ENCODE peak calls at places on chromosomes 11 and 22, in six cellular contexts. One of them, this sample, is unnamed.

GRCh38 chr11:84924290-84924689 is 702.9 kb downstream of the DLG2 start:
- DNase-seq in uterus: no peak
- DNase-seq in hepatocyte: no peak
- DNase-seq in tibial artery: no peak
- DNase-seq in astrocyte of the spinal cord: no peak
- DNase-seq in fibroblast of lung: no peak
- DNase-seq in this sample: no peak

GRCh38 chr11:66529655-66530054 is 16.2 kb downstream of the ZDHHC24 start:
- DNase-seq in astrocyte of the spinal cord: no peak
- DNase-seq in fibroblast of lung: no peak
- DNase-seq in uterus: no peak
- DNase-seq in hepatocyte: no peak
- DNase-seq in tibial artery: no peak
- DNase-seq in this sample: no peak

GRCh38 chr11:72958790-72959189 is 144.6 kb downstream of the ATG16L2 start:
- DNase-seq in fibroblast of lung: peak
- DNase-seq in astrocyte of the spinal cord: no peak
- DNase-seq in hepatocyte: no peak
- DNase-seq in uterus: no peak
- DNase-seq in tibial artery: no peak
- DNase-seq in this sample: no peak

GRCh38 chr22:50282361-50283144 is 12.4 kb upstream of the MAPK11 start:
- DNase-seq in hepatocyte: peak
- DNase-seq in uterus: no peak
- DNase-seq in fibroblast of lung: peak
- DNase-seq in tibial artery: no peak
- DNase-seq in astrocyte of the spinal cord: peak
- DNase-seq in this sample: no peak

GRCh38 chr22:20964799-20965103 is 2.3 kb upstream of the AIFM3 start:
- DNase-seq in uterus: no peak
- DNase-seq in fibroblast of lung: no peak
- DNase-seq in hepatocyte: no peak
- DNase-seq in tibial artery: no peak
- DNase-seq in astrocyte of the spinal cord: no peak
- DNase-seq in this sample: no peak

GRCh38 chr11:33724644-33725035 is 11.6 kb downstream of the CD59 start:
- DNase-seq in astrocyte of the spinal cord: no peak
- DNase-seq in hepatocyte: no peak
- DNase-seq in fibroblast of lung: peak
- DNase-seq in tibial artery: peak
- DNase-seq in uterus: no peak
- DNase-seq in this sample: no peak

GRCh38 chr11:71182791-71183556 is 69.4 kb downstream of the SHANK2 start:
- DNase-seq in hepatocyte: no peak
- DNase-seq in astrocyte of the spinal cord: no peak
- DNase-seq in uterus: no peak
- DNase-seq in tibial artery: peak
- DNase-seq in fibroblast of lung: no peak
- DNase-seq in this sample: no peak

GRCh38 chr11:62588966-62589637 is 2.2 kb downstream of the TUT1 start:
- DNase-seq in hepatocyte: no peak
- DNase-seq in fibroblast of lung: no peak
- DNase-seq in tibial artery: no peak
- DNase-seq in astrocyte of the spinal cord: no peak
- DNase-seq in uterus: no peak
- DNase-seq in this sample: no peak

GRCh38 chr22:18104566-18104965 is 6.0 kb upstream of the TUBA8 start:
- DNase-seq in tibial artery: no peak
- DNase-seq in fibroblast of lung: peak
- DNase-seq in hepatocyte: no peak
- DNase-seq in astrocyte of the spinal cord: peak
- DNase-seq in uterus: no peak
- DNase-seq in this sample: no peak

GRCh38 chr11:78564037-78564888 is 10.4 kb downstream of the NARS2 start:
- DNase-seq in hepatocyte: peak
- DNase-seq in tibial artery: no peak
- DNase-seq in fibroblast of lung: peak
- DNase-seq in uterus: no peak
- DNase-seq in astrocyte of the spinal cord: peak
- DNase-seq in this sample: peak

GRCh38 chr22:39306456-39307361 is 12.7 kb downstream of the RPL3 start:
- DNase-seq in astrocyte of the spinal cord: no peak
- DNase-seq in tibial artery: peak
- DNase-seq in fibroblast of lung: no peak
- DNase-seq in hepatocyte: no peak
- DNase-seq in uterus: no peak
- DNase-seq in this sample: peak

GRCh38 chr11:76598426-76598839 is 72.1 kb downstream of the LRRC32 start:
- DNase-seq in uterus: peak
- DNase-seq in tibial artery: peak
- DNase-seq in fibroblast of lung: peak
- DNase-seq in astrocyte of the spinal cord: peak
- DNase-seq in hepatocyte: peak
- DNase-seq in this sample: peak
- TF ChIP-seq CTCF in uterus: peak
- TF ChIP-seq CTCF in tibial artery: peak
- TF ChIP-seq CTCF in fibroblast of lung: peak
- TF ChIP-seq CTCF in astrocyte of the spinal cord: peak
- TF ChIP-seq CTCF in hepatocyte: peak
- TF ChIP-seq CTCF in this sample: peak

GRCh38 chr22:38213319-38214247 is 11.8 kb downstream of the MAFF start:
- DNase-seq in uterus: no peak
- DNase-seq in fibroblast of lung: no peak
- DNase-seq in astrocyte of the spinal cord: no peak
- DNase-seq in hepatocyte: no peak
- DNase-seq in tibial artery: no peak
- DNase-seq in this sample: no peak

GRCh38 chr22:38212442-38212841 is 10.6 kb downstream of the MAFF start:
- DNase-seq in uterus: no peak
- DNase-seq in fibroblast of lung: no peak
- DNase-seq in astrocyte of the spinal cord: no peak
- DNase-seq in hepatocyte: no peak
- DNase-seq in tibial artery: no peak
- DNase-seq in this sample: no peak

GRCh38 chr22:38211556-38211955 is 9.8 kb downstream of the MAFF start:
- DNase-seq in tibial artery: no peak
- DNase-seq in fibroblast of lung: no peak
- DNase-seq in hepatocyte: no peak
- DNase-seq in uterus: no peak
- DNase-seq in astrocyte of the spinal cord: no peak
- DNase-seq in this sample: no peak

GRCh38 chr22:38215156-38216038 is 13.6 kb downstream of the MAFF start:
- DNase-seq in uterus: no peak
- DNase-seq in astrocyte of the spinal cord: no peak
- DNase-seq in fibroblast of lung: no peak
- DNase-seq in hepatocyte: no peak
- DNase-seq in tibial artery: no peak
- DNase-seq in this sample: no peak

GRCh38 chr22:38214248-38215056 is 12.7 kb downstream of the MAFF start:
- DNase-seq in hepatocyte: peak
- DNase-seq in astrocyte of the spinal cord: peak
- DNase-seq in fibroblast of lung: peak
- DNase-seq in uterus: peak
- DNase-seq in tibial artery: peak
- DNase-seq in this sample: peak
- TF ChIP-seq CTCF in hepatocyte: peak
- TF ChIP-seq CTCF in astrocyte of the spinal cord: peak
- TF ChIP-seq CTCF in fibroblast of lung: peak
- TF ChIP-seq CTCF in uterus: no peak
- TF ChIP-seq CTCF in tibial artery: peak
- TF ChIP-seq CTCF in this sample: no peak

GRCh38 chr11:45180158-45180887 is 33.9 kb downstream of the PRDM11 start:
- DNase-seq in tibial artery: no peak
- DNase-seq in astrocyte of the spinal cord: no peak
- DNase-seq in uterus: peak
- DNase-seq in fibroblast of lung: peak
- DNase-seq in hepatocyte: peak
- DNase-seq in this sample: peak
- TF ChIP-seq CTCF in tibial artery: peak
- TF ChIP-seq CTCF in astrocyte of the spinal cord: peak
- TF ChIP-seq CTCF in uterus: peak
- TF ChIP-seq CTCF in fibroblast of lung: peak
- TF ChIP-seq CTCF in hepatocyte: peak
- TF ChIP-seq CTCF in this sample: no peak

DNA sequence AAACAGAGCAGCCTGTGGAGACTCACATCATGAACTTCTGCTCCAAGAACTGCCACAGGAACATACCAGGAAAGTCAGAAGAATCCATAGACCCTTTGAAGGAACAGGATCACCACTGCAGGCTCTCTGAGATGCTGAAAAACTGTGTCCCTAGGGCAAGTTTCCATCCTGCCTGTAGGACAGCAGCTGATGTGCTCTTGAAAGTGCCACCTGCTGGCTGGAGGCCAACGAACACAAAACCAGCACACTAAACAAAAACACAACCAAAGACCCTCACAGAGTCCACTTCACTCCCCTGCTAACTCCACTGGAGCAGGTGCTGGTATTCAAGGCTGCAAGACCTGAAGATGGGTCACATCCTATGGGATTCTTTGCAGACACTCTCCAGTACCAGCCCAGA is 12.0 kb upstream of the NXPE1 start:
- DNase-seq in hepatocyte: no peak
- DNase-seq in fibroblast of lung: no peak
- DNase-seq in astrocyte of the spinal cord: no peak
- DNase-seq in tibial artery: no peak
- DNase-seq in uterus: no peak
- DNase-seq in this sample: no peak
- TF ChIP-seq CTCF in hepatocyte: no peak
- TF ChIP-seq CTCF in fibroblast of lung: no peak
- TF ChIP-seq CTCF in astrocyte of the spinal cord: no peak
- TF ChIP-seq CTCF in tibial artery: no peak
- TF ChIP-seq CTCF in uterus: no peak
- TF ChIP-seq CTCF in this sample: no peak

DNA sequence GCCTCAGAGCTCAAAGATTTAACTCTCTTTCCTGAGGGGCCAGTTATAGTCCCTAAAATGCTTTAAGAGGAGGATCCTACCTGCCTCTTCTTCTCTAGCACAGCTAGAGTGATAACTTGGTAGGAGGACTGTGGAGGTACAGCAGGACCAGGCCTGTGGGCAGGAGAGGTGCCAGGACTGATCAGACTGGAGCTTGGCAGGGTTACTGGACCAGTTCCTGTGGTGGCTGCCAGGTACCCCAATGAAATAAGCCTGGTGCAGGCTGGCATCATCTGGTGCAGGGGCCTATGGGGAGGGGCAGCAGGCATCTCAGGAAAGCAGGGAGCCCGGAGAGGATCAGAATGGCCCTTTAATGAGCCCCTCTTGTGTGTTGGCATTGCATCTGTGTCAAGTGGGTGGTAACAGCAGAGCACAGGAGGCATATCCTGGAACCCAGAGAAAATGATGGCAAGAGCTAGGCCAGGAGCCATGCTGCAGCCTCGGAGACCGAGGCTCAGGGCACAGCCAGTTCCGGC is 187.4 kb upstream of the ZBED5 start:
- DNase-seq in hepatocyte: no peak
- DNase-seq in astrocyte of the spinal cord: no peak
- DNase-seq in tibial artery: no peak
- DNase-seq in uterus: no peak
- DNase-seq in fibroblast of lung: no peak
- DNase-seq in this sample: no peak
- TF ChIP-seq CTCF in hepatocyte: no peak
- TF ChIP-seq CTCF in astrocyte of the spinal cord: no peak
- TF ChIP-seq CTCF in tibial artery: no peak
- TF ChIP-seq CTCF in uterus: no peak
- TF ChIP-seq CTCF in fibroblast of lung: no peak
- TF ChIP-seq CTCF in this sample: no peak

DNA sequence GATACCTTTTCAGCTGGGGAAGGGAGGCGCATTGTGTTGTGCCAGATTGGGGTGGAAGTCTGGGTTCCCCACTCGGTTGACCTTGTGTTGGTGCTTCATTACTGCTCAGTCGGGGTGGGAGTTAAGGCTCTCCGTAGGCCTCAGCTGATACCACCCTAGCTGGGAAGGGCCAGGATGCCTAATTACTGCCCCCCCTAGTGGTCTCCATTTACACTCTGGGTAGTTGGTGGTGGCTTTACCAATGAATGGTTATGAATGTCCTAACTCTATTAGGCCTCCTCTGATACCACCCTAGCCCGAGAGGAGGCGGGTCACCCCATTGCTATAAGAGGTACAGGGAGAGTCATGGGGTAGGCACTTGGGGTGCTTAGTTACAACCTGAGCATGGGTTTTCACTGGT is 27.5 kb upstream of the HIKESHI start:
- DNase-seq in astrocyte of the spinal cord: no peak
- DNase-seq in hepatocyte: no peak
- DNase-seq in fibroblast of lung: no peak
- DNase-seq in uterus: no peak
- DNase-seq in tibial artery: no peak
- DNase-seq in this sample: peak
- TF ChIP-seq CTCF in astrocyte of the spinal cord: peak
- TF ChIP-seq CTCF in hepatocyte: peak
- TF ChIP-seq CTCF in fibroblast of lung: peak
- TF ChIP-seq CTCF in uterus: no peak
- TF ChIP-seq CTCF in tibial artery: no peak
- TF ChIP-seq CTCF in this sample: peak

GRCh38 chr11:128448487-128448886 is 138.9 kb downstream of the ETS1 start:
- DNase-seq in astrocyte of the spinal cord: peak
- DNase-seq in fibroblast of lung: peak
- DNase-seq in uterus: no peak
- DNase-seq in tibial artery: no peak
- DNase-seq in hepatocyte: peak
- DNase-seq in this sample: no peak
- TF ChIP-seq CTCF in astrocyte of the spinal cord: no peak
- TF ChIP-seq CTCF in fibroblast of lung: no peak
- TF ChIP-seq CTCF in uterus: no peak
- TF ChIP-seq CTCF in tibial artery: no peak
- TF ChIP-seq CTCF in hepatocyte: peak
- TF ChIP-seq CTCF in this sample: no peak

GRCh38 chr11:90392692-90393091 is 169.8 kb upstream of the CHORDC1 start:
- DNase-seq in astrocyte of the spinal cord: no peak
- DNase-seq in uterus: no peak
- DNase-seq in tibial artery: no peak
- DNase-seq in hepatocyte: no peak
- DNase-seq in fibroblast of lung: no peak
- DNase-seq in this sample: no peak
- TF ChIP-seq CTCF in astrocyte of the spinal cord: no peak
- TF ChIP-seq CTCF in uterus: no peak
- TF ChIP-seq CTCF in tibial artery: no peak
- TF ChIP-seq CTCF in hepatocyte: no peak
- TF ChIP-seq CTCF in fibroblast of lung: no peak
- TF ChIP-seq CTCF in this sample: peak

GRCh38 chr11:77530879-77531278 is 57.0 kb upstream of the PAK1 start:
- DNase-seq in tibial artery: no peak
- DNase-seq in hepatocyte: no peak
- DNase-seq in astrocyte of the spinal cord: no peak
- DNase-seq in uterus: no peak
- DNase-seq in fibroblast of lung: no peak
- DNase-seq in this sample: no peak
- TF ChIP-seq CTCF in tibial artery: no peak
- TF ChIP-seq CTCF in hepatocyte: no peak
- TF ChIP-seq CTCF in astrocyte of the spinal cord: no peak
- TF ChIP-seq CTCF in uterus: no peak
- TF ChIP-seq CTCF in fibroblast of lung: no peak
- TF ChIP-seq CTCF in this sample: no peak